ENCODE peak calls at places on chromosomes 16 and 17, in five cellular contexts. A is AG08396, W is colonic mucosa, E is NT2/D1, H is cardiac fibroblast. P is an unnamed sample.

GRCh38 chr17:79629548-79630049 is 18.7 kb upstream of the RBFOX3 start:
- DNase-seq in A (no peak), W (no peak), E (no peak), H (no peak), P (no peak)

GRCh38 chr16:86351041-86351784 is 159.1 kb upstream of the FOXF1 start:
- DNase-seq in A (no peak), W (no peak), E (no peak), H (no peak), P (no peak)

GRCh38 chr17:45287526-45288264 is 25.8 kb upstream of the SPATA32 start:
- DNase-seq in A (no peak), W (no peak), E (no peak), H (no peak), P (peak; percentile 75)

GRCh38 chr17:49041527-49041926 is 44.3 kb downstream of the IGF2BP1 start:
- DNase-seq in A (no peak), W (no peak), E (no peak), H (no peak), P (no peak)

GRCh38 chr16:342455-343213 is 9.9 kb downstream of the AXIN1 start:
- DNase-seq in A (no peak), W (no peak), E (no peak), H (no peak), P (no peak)

GRCh38 chr16:2163211-2163881 is 7.8 kb downstream of the TRAF7 start:
- DNase-seq in A (no peak), W (peak; percentile 91), E (no peak), H (no peak), P (no peak)

GRCh38 chr17:39755550-39756375 is 18.0 kb downstream of the GRB7 start:
- DNase-seq in A (no peak), W (no peak), E (no peak), H (no peak), P (no peak)

GRCh38 chr17:17056167-17056562 is 13.9 kb downstream of the MPRIP start:
- DNase-seq in A (peak; percentile 66), W (no peak), E (no peak), H (peak; percentile 49), P (peak; percentile 75)

GRCh38 chr17:44610331-44610730 is 45.9 kb upstream of the MEIOC start:
- DNase-seq in A (peak; percentile 1), W (no peak), E (no peak), H (no peak), P (no peak)